ENCODE peak calls at places on chromosomes 12 and 14, in six cellular contexts. F, G, K, W, O and I are unnamed samples.

GRCh38 chr12:96063046-96063445 is 27.7 kb upstream of the LTA4H start:
- DNase-seq in G (no peak), K (peak; percentile 57), W (no peak), F (no peak), O (no peak), I (peak; percentile 40)

GRCh38 chr14:20714593-20715250 is 26.2 kb downstream of the ANG start:
- DNase-seq in O (no peak), K (peak; percentile 81), F (no peak), W (peak; percentile 90), G (peak; percentile 71), I (peak; percentile 39)

GRCh38 chr14:23562822-23563472 is 4.6 kb downstream of the AP1G2 start:
- DNase-seq in K (peak; percentile 56), W (no peak), G (no peak), O (peak; percentile 58), F (peak; percentile 32), I (peak; percentile 65)

GRCh38 chr14:75079521-75079920 is 10.1 kb downstream of the ZC2HC1C start:
- DNase-seq in K (no peak), O (no peak), F (no peak), G (no peak), W (no peak), I (no peak)

GRCh38 chr12:752673-753400 is 458 bp downstream of the WNK1 start:
- DNase-seq in K (peak; percentile 36), G (peak; percentile 75), O (peak; percentile 38), F (peak; percentile 35), W (peak; percentile 59), I (peak; percentile 36)

GRCh38 chr12:27800819-27801218 is 20.8 kb upstream of the MANSC4 start:
- DNase-seq in K (no peak), F (no peak), W (no peak), O (no peak), G (no peak), I (no peak)

GRCh38 chr14:67957925-67958324 is 138.3 kb downstream of the RAD51B start:
- DNase-seq in F (no peak), W (no peak), K (no peak), G (no peak), O (no peak), I (no peak)

GRCh38 chr14:24337824-24338175 is 2.0 kb downstream of the RIPK3 start:
- DNase-seq in W (no peak), K (no peak), G (no peak), F (no peak), O (no peak), I (no peak)

GRCh38 chr12:131756441-131756840 is 45.6 kb downstream of the SFSWAP start:
- DNase-seq in F (no peak), O (no peak), W (no peak), G (no peak), K (no peak), I (no peak)

GRCh38 chr12:58575281-58575680 is 345.0 kb downstream of the LRIG3 start:
- DNase-seq in K (peak; percentile 93), G (no peak), W (no peak), O (no peak), F (no peak), I (peak; percentile 34)

GRCh38 chr12:34402899-34403705 is 380.8 kb downstream of the ALG10 start:
- DNase-seq in O (no peak), W (peak; percentile 16), G (peak; percentile 7), K (no peak), F (no peak), I (no peak)

GRCh38 chr14:64983439-64984310 is 3.0 kb upstream of the FNTB start:
- DNase-seq in G (no peak), F (no peak), K (peak; percentile 67), W (no peak), O (peak; percentile 42), I (peak; percentile 73)

GRCh38 chr14:35829449-35829848 is 3.3 kb downstream of the BRMS1L start:
- DNase-seq in W (no peak), G (no peak), K (peak; percentile 55), F (no peak), O (no peak), I (peak; percentile 37)

GRCh38 chr14:63375772-63376171 is 57.0 kb upstream of the GPHB5 start:
- DNase-seq in W (no peak), F (no peak), K (peak; percentile 32), G (no peak), O (no peak), I (peak; percentile 22)

GRCh38 chr14:73751157-73751691 is 37.0 kb upstream of the PNMA1 start:
- DNase-seq in W (no peak), G (no peak), F (no peak), K (no peak), O (no peak), I (no peak)

GRCh38 chr14:62031504-62031903 is 269.3 kb downstream of the SNAPC1 start:
- DNase-seq in K (no peak), G (no peak), W (no peak), O (no peak), F (no peak), I (peak; percentile 74)

GRCh38 chr14:93657875-93658274 is 130.4 kb downstream of the PRIMA1 start:
- DNase-seq in O (no peak), F (no peak), K (no peak), W (no peak), G (no peak), I (no peak)

GRCh38 chr12:50188875-50189575 is 21.9 kb upstream of the CERS5 start:
- DNase-seq in F (no peak), K (no peak), G (no peak), O (no peak), W (no peak), I (no peak)

GRCh38 chr14:92644166-92644565 is 104.3 kb downstream of the LGMN start:
- DNase-seq in W (no peak), G (no peak), O (no peak), K (peak; percentile 85), F (no peak), I (peak; percentile 94)

GRCh38 chr12:115451785-115452736 is 768.1 kb upstream of the TBX3 start:
- DNase-seq in K (no peak), F (no peak), G (peak; percentile 41), O (no peak), W (no peak), I (peak; percentile 42)

GRCh38 chr12:42141981-42142606 is 2.6 kb downstream of the GXYLT1 start:
- DNase-seq in G (no peak), K (no peak), O (no peak), W (no peak), F (no peak), I (no peak)

GRCh38 chr14:23123419-23123818 is 4.4 kb upstream of the CEBPE start:
- DNase-seq in W (no peak), G (peak; percentile 81), F (no peak), K (no peak), O (no peak), I (peak; percentile 24)

GRCh38 chr12:58918475-58918874 is 1.8 kb downstream of the LRIG3 start:
- DNase-seq in O (no peak), K (peak; percentile 36), F (no peak), G (no peak), W (no peak), I (peak; percentile 34)

GRCh38 chr14:87186745-87187144 is 806.2 kb downstream of the GALC start:
- DNase-seq in O (no peak), K (no peak), F (no peak), W (no peak), G (no peak), I (no peak)

GRCh38 chr12:50017047-50017446 is 8.2 kb downstream of the RACGAP1 start:
- DNase-seq in W (peak; percentile 77), K (peak; percentile 96), O (no peak), G (no peak), F (no peak), I (no peak)

DNA sequence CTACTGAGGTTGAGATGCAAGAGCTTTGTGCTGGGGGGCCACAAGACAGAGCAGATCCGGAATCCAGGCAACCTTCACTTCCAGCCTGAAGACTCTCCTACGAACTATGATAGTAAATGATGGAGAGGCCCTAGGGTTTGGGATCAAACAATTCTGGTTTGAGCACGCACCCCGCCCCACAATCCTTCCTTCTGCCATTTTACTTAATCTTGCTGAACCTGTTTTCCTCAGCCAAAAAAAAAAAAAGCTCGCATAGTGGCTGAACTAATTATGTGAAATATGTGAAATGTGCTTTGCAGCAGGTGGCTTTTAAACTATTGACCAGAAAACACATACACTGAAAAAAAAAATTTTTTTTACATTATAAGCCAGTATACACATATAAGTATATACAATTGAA is 677 bp upstream of the ITFG2 start:
- DNase-seq in O (no peak), F (no peak), W (no peak), K (no peak), G (no peak), I (no peak)
- H3K4me3 ChIP-seq in O (peak overlapping the region; percentile 66), F (peak overlapping the region; percentile 72), W (peak overlapping the region; percentile 71), K (peak overlapping the region; percentile 95), G (peak overlapping the region; percentile 81), I (peak overlapping the region; percentile 74)

GRCh38 chr12:100688451-100688864 is 106.1 kb upstream of the ANO4 start:
- DNase-seq in O (no peak), K (peak; percentile 25), F (no peak), W (no peak), G (no peak), I (no peak)
- H3K4me3 ChIP-seq in O (no peak overlapping the region), K (no peak overlapping the region), F (no peak overlapping the region), W (no peak overlapping the region), G (no peak overlapping the region), I (no peak overlapping the region)

GRCh38 chr12:104044158-104044557 is 5.8 kb downstream of the GLT8D2 start:
- DNase-seq in K (no peak), W (no peak), O (no peak), G (no peak), F (no peak), I (no peak)

GRCh38 chr12:104048162-104048561 is 1.8 kb downstream of the GLT8D2 start:
- DNase-seq in G (no peak), W (no peak), F (no peak), K (no peak), O (no peak), I (no peak)

GRCh38 chr12:104042580-104042979 is 7.4 kb downstream of the GLT8D2 start:
- DNase-seq in G (no peak), W (no peak), K (no peak), O (no peak), F (no peak), I (no peak)

GRCh38 chr12:104049278-104050257 is at the start of gene GLT8D2:
- DNase-seq in O (peak; percentile 21), G (peak; percentile 61), K (peak; percentile 86), W (peak; percentile 60), F (no peak), I (peak; percentile 61)

DNA sequence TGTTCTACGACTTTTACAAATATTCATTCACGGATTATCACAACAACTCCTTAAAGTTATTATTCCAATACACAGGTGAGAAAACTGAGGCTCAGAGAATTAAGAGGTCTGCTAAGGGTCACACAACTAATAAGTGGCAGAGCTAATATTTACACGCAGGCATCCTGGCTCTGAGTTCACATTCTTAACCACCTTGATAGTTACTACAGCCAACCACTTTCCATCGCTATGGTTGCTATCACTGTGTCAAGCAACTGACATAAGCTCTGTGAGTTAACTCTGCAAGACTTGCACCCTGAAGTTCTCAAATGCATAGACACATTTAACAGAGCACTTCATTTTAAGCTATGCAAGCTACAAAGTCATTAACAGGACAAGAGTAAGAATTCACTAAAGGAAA is 3.7 kb downstream of the GLT8D2 start:
- DNase-seq in O (no peak), W (no peak), G (no peak), F (no peak), K (no peak), I (no peak)
- H3K4me3 ChIP-seq in O (no peak overlapping the region), W (no peak overlapping the region), G (no peak overlapping the region), F (no peak overlapping the region), K (no peak overlapping the region), I (no peak overlapping the region)

DNA sequence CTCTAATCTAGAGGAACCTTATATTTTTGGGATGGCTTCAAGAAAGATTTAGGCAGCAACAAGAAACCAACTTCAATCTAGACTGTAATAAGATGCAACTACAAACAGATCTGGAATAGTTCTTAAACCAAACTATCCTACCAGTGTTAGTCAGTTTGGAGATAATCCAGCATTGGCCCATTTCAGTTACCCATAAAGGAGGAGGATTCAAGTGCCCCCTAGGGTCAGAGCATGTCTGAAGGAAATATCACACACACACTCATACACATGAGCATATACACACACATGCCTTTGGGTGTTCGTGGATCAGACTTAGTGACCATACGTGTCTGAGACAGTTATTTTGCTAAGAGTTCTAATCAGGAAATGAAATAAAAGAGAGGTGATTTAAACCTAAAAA is 261.2 kb downstream of the ADAMTS20 start:
- DNase-seq in F (no peak), K (peak; percentile 69), W (no peak), G (no peak), O (no peak), I (no peak)
- H3K4me3 ChIP-seq in F (no peak overlapping the region), K (no peak overlapping the region), W (no peak overlapping the region), G (no peak overlapping the region), O (no peak overlapping the region), I (no peak overlapping the region)